ENCODE peak calls at places on chromosomes 11 and 22, in nine cellular contexts. U, Y, C, E, Z, X, J, B and K are unnamed samples.

GRCh38 chr11:128472128-128473110 is 114.9 kb downstream of the ETS1 start:
- DNase-seq in Y (no peak), U (no peak), X (no peak), J (no peak), B (peak), Z (no peak), C (no peak), E (no peak), K (no peak)

GRCh38 chr11:111447931-111448330 is 64.3 kb downstream of the BTG4 start:
- DNase-seq in C (no peak), E (no peak), Z (no peak), U (no peak), B (no peak), J (no peak), Y (no peak), X (no peak), K (no peak)

GRCh38 chr22:20013382-20013871 is 3.2 kb downstream of the ARVCF start:
- DNase-seq in U (no peak), Y (no peak), J (peak), B (peak), X (peak), Z (peak), C (no peak), E (peak), K (peak)

GRCh38 chr11:126781942-126782341 is 218.6 kb downstream of the KIRREL3 start:
- DNase-seq in X (no peak), Y (no peak), Z (no peak), C (no peak), E (no peak), J (no peak), B (no peak), U (no peak), K (no peak)

GRCh38 chr11:44621140-44621681 is 55.7 kb downstream of the CD82 start:
- DNase-seq in U (peak), Z (peak), J (peak), C (no peak), B (peak), Y (peak), E (peak), X (peak), K (peak)

GRCh38 chr11:38839076-38839475 is 2241.0 kb upstream of the RAG2 start:
- DNase-seq in X (no peak), B (no peak), C (no peak), E (no peak), J (no peak), Y (no peak), U (no peak), Z (no peak), K (no peak)

GRCh38 chr11:34356130-34356529 is 1.7 kb downstream of the ABTB2 start:
- DNase-seq in X (no peak), E (no peak), Z (no peak), C (no peak), B (no peak), U (no peak), J (no peak), Y (no peak), K (no peak)

GRCh38 chr11:76888989-76889388 is 28.3 kb downstream of the ACER3 start:
- DNase-seq in Z (no peak), U (no peak), E (no peak), J (no peak), X (no peak), B (peak), Y (no peak), C (no peak), K (no peak)

GRCh38 chr22:43154887-43155536 is 3.7 kb downstream of the TSPO start:
- DNase-seq in J (no peak), U (no peak), X (no peak), E (no peak), C (no peak), Z (peak), Y (no peak), B (no peak), K (peak)

GRCh38 chr22:31538815-31539214 is 42.5 kb downstream of the SFI1 start:
- DNase-seq in B (no peak), U (no peak), C (no peak), Z (no peak), J (no peak), X (no peak), E (no peak), Y (no peak), K (no peak)

GRCh38 chr11:69010361-69010891 is 2.6 kb downstream of the MRGPRF start:
- DNase-seq in U (no peak), C (no peak), J (no peak), X (no peak), Y (no peak), E (no peak), Z (no peak), B (peak), K (no peak)

GRCh38 chr11:65786008-65786785 is 666 bp upstream of the OVOL1 start:
- DNase-seq in B (no peak), Z (no peak), X (no peak), J (no peak), U (peak), Y (peak), E (no peak), C (no peak), K (no peak)

GRCh38 chr11:134126197-134126822 is 57.4 kb downstream of the JAM3 start:
- DNase-seq in X (no peak), Y (no peak), C (no peak), B (peak), U (no peak), J (no peak), Z (no peak), E (no peak), K (no peak)

GRCh38 chr11:61711037-61711436 is 30.8 kb downstream of the DAGLA start:
- DNase-seq in Z (no peak), Y (no peak), J (no peak), U (no peak), B (no peak), E (no peak), X (no peak), C (no peak), K (no peak)